ENCODE peak calls at places on chromosomes 1 and 21, in eight cellular contexts. X is stimulated activated CD4-positive, alpha-beta T cell treated with anti-CD3 and anti-CD28 coated beads, Interleukin-2, amount 100 ng/mL, for 24 hours; Y is HT1080; E is activated CD4-positive, alpha-beta memory T cell treated with anti-CD3 and anti-CD28 coated beads for 36 hours; T is Jurkat, Clone E6-1; F is GM03348; K is stimulated activated naive CD8-positive, alpha-beta T cell treated with anti-CD3 and anti-CD28 coated beads, Interleukin-15, amount 100 ng/mL, for 72 hours; R is T-helper 1 cell. V is an unnamed sample.

GRCh38 chr1:12568009-12568767 is 49.8 kb downstream of the DHRS3 start:
- DNase-seq in X (no peak), Y (no peak), E (no peak), T (no peak), F (no peak), K (no peak), R (no peak), V (no peak)

GRCh38 chr1:115665319-115665718 is 23.5 kb downstream of the VANGL1 start:
- DNase-seq in X (no peak), Y (no peak), E (no peak), T (no peak), F (no peak), K (no peak), R (no peak), V (no peak)

GRCh38 chr1:64691631-64692030 is 53.2 kb upstream of the RAVER2 start:
- DNase-seq in X (no peak), Y (peak), E (no peak), T (no peak), F (no peak), K (no peak), R (no peak), V (no peak)

GRCh38 chr1:10561497-10561896 is 86.7 kb downstream of the PEX14 start:
- DNase-seq in X (no peak), Y (no peak), E (no peak), T (no peak), F (peak), K (no peak), R (no peak), V (no peak)

GRCh38 chr1:209893751-209894150 is 44.3 kb upstream of the SYT14 start:
- DNase-seq in X (no peak), Y (no peak), E (no peak), T (no peak), F (peak), K (no peak), R (no peak), V (no peak)

GRCh38 chr21:45248893-45249381 is 38.8 kb downstream of the POFUT2 start:
- DNase-seq in X (no peak), Y (peak), E (no peak), T (no peak), F (peak), K (no peak), R (no peak), V (no peak)

GRCh38 chr1:168504064-168504837 is 39.5 kb downstream of the XCL2 start:
- DNase-seq in X (no peak), Y (peak), E (peak), T (no peak), F (peak), K (no peak), R (no peak), V (peak)

GRCh38 chr1:198523183-198523942 is 17.1 kb downstream of the ATP6V1G3 start:
- DNase-seq in X (no peak), Y (no peak), E (no peak), T (peak), F (no peak), K (no peak), R (no peak), V (no peak)

GRCh38 chr1:92817986-92818764 is 13.7 kb upstream of the RPL5 start:
- DNase-seq in X (no peak), Y (no peak), E (no peak), T (peak), F (peak), K (no peak), R (no peak), V (no peak)

GRCh38 chr1:181021811-181022434 is 747 bp downstream of the STX6 start:
- DNase-seq in X (peak), Y (peak), E (peak), T (no peak), F (peak), K (peak), R (peak), V (peak)

GRCh38 chr1:55426619-55427018 is 211.5 kb upstream of the USP24 start:
- DNase-seq in X (no peak), Y (no peak), E (no peak), T (no peak), F (no peak), K (no peak), R (no peak), V (no peak)

GRCh38 chr1:233707153-233707905 is 93.4 kb downstream of the KCNK1 start:
- DNase-seq in X (no peak), Y (peak), E (no peak), T (no peak), F (peak), K (no peak), R (no peak), V (no peak)

GRCh38 chr1:21701401-21701800 is 32.2 kb upstream of the RAP1GAP start:
- DNase-seq in X (no peak), Y (no peak), E (no peak), T (no peak), F (no peak), K (no peak), R (no peak), V (no peak)

GRCh38 chr21:43274946-43275310 is 106.1 kb downstream of the CRYAA start:
- DNase-seq in X (no peak), Y (no peak), E (no peak), T (no peak), F (no peak), K (no peak), R (no peak), V (no peak)

GRCh38 chr1:22436948-22437347 is 14.7 kb upstream of the ZBTB40 start:
- DNase-seq in X (no peak), Y (no peak), E (no peak), T (no peak), F (no peak), K (no peak), R (no peak), V (no peak)

GRCh38 chr1:19442150-19443096 is 42.9 kb downstream of the CAPZB start:
- DNase-seq in X (no peak), Y (no peak), E (no peak), T (no peak), F (no peak), K (no peak), R (no peak), V (no peak)

GRCh38 chr1:230191079-230191478 is 124.0 kb downstream of the GALNT2 start:
- DNase-seq in X (no peak), Y (peak), E (no peak), T (no peak), F (no peak), K (no peak), R (no peak), V (peak)

GRCh38 chr1:243587823-243588560 is 262.1 kb downstream of the AKT3 start:
- DNase-seq in X (no peak), Y (no peak), E (no peak), T (no peak), F (no peak), K (no peak), R (no peak), V (no peak)

GRCh38 chr1:910881-911721 is 12.6 kb upstream of the SAMD11 start:
- DNase-seq in X (peak), Y (peak), E (peak), T (no peak), F (no peak), K (no peak), R (no peak), V (no peak)

GRCh38 chr1:245953876-245954660 is 553.0 kb downstream of the SMYD3 start:
- DNase-seq in X (no peak), Y (peak), E (peak), T (no peak), F (no peak), K (peak), R (no peak), V (peak)

GRCh38 chr1:208980590-208980989 is 602.9 kb upstream of the CAMK1G start:
- DNase-seq in X (no peak), Y (peak), E (no peak), T (no peak), F (no peak), K (no peak), R (no peak), V (no peak)

GRCh38 chr1:181482001-181482430 is 1.3 kb upstream of the CACNA1E start:
- DNase-seq in X (no peak), Y (no peak), E (no peak), T (no peak), F (no peak), K (no peak), R (no peak), V (no peak)

GRCh38 chr1:92739669-92740524 is 45.0 kb downstream of the EVI5 start:
- DNase-seq in X (no peak), Y (no peak), E (no peak), T (no peak), F (no peak), K (no peak), R (no peak), V (no peak)